ENCODE peak calls at places on chromosomes 13 and 19, in six cellular contexts. H is Peyer's patch, L is ovary, J is heart left ventricle, M is uterus, Y is IMR-90. A is an unnamed sample.

GRCh38 chr19:7983995-7984837 is 21.2 kb downstream of the ELAVL1 start:
- DNase-seq in H (no peak), Y (no peak), L (no peak), M (no peak), J (peak; percentile 42), A (no peak)

GRCh38 chr13:51887441-51887840 is 25.7 kb downstream of the CCDC70 start:
- DNase-seq in M (no peak), L (no peak), H (no peak), Y (no peak), J (no peak), A (no peak)

GRCh38 chr13:97627566-97627965 is 193.6 kb downstream of the RAP2A start:
- DNase-seq in J (no peak), M (peak; percentile 19), H (no peak), Y (peak; percentile 95), L (peak; percentile 21), A (no peak)

GRCh38 chr19:12513531-12514061 is 29.0 kb upstream of the ZNF709 start:
- DNase-seq in J (no peak), Y (no peak), L (no peak), H (no peak), M (peak; percentile 18), A (no peak)

GRCh38 chr19:38949580-38950367 is 19.0 kb downstream of the MRPS12 start:
- DNase-seq in M (peak; percentile 82), J (peak; percentile 93), L (peak; percentile 94), Y (peak; percentile 25), H (peak; percentile 88), A (peak; percentile 78)

GRCh38 chr13:24709186-24709913 is 29.1 kb downstream of the ATP12A start:
- DNase-seq in L (no peak), M (no peak), J (no peak), H (peak; percentile 77), Y (no peak), A (no peak)

GRCh38 chr19:2424686-2425621 is 2.4 kb downstream of the TIMM13 start:
- DNase-seq in L (peak; percentile 61), H (no peak), J (no peak), Y (peak; percentile 69), M (no peak), A (no peak)

GRCh38 chr13:72585254-72585653 is 142.2 kb downstream of the MZT1 start:
- DNase-seq in J (no peak), L (no peak), H (no peak), Y (no peak), M (no peak), A (no peak)

GRCh38 chr19:10010247-10010691 is at the start of gene COL5A3:
- DNase-seq in L (peak; percentile 65), J (peak; percentile 86), H (peak; percentile 58), Y (peak; percentile 58), M (peak; percentile 59), A (peak; percentile 56)

GRCh38 chr19:40279761-40280607 is 5.2 kb downstream of the AKT2 start:
- DNase-seq in J (no peak), H (no peak), L (no peak), M (no peak), Y (no peak), A (no peak)

GRCh38 chr19:7941895-7942596 is 1.4 kb downstream of the TIMM44 start:
- DNase-seq in M (no peak), Y (no peak), J (peak; percentile 20), L (no peak), H (no peak), A (no peak)

GRCh38 chr13:55554741-55555140 is 1586.0 kb upstream of the PRR20A start:
- DNase-seq in M (no peak), H (no peak), L (no peak), J (no peak), Y (no peak), A (no peak)

GRCh38 chr13:50693755-50694154 is 149.7 kb downstream of the DLEU7 start:
- DNase-seq in M (no peak), L (no peak), H (no peak), Y (no peak), J (peak; percentile 72), A (no peak)

GRCh38 chr19:30287973-30288372 is 84.2 kb upstream of the ZNF536 start:
- DNase-seq in J (no peak), H (no peak), M (no peak), Y (no peak), L (no peak), A (no peak)

GRCh38 chr19:33883869-33884519 is 87.3 kb downstream of the KCTD15 start:
- DNase-seq in H (no peak), L (no peak), J (no peak), M (no peak), Y (no peak), A (peak; percentile 50)

GRCh38 chr13:38775085-38775484 is 88.2 kb downstream of the FREM2 start:
- DNase-seq in L (no peak), H (no peak), J (no peak), Y (no peak), M (no peak), A (no peak)

GRCh38 chr13:35782793-35783192 is 306.3 kb upstream of the MAB21L1 start:
- DNase-seq in J (no peak), Y (no peak), H (no peak), L (no peak), M (no peak), A (no peak)

GRCh38 chr13:110341445-110342247 is 34.6 kb downstream of the COL4A2 start:
- DNase-seq in H (no peak), L (peak; percentile 51), M (no peak), J (no peak), Y (peak; percentile 92), A (peak; percentile 43)

GRCh38 chr19:1000095-1000494 is at the start of gene GRIN3B:
- DNase-seq in L (no peak), H (peak; percentile 78), Y (peak; percentile 40), M (no peak), J (peak; percentile 82), A (no peak)

GRCh38 chr19:18774107-18774506 is 17.0 kb downstream of the COMP start:
- DNase-seq in J (no peak), M (no peak), H (no peak), L (no peak), Y (no peak), A (no peak)

GRCh38 chr19:53912653-53913052 is 3.6 kb downstream of the CACNG7 start:
- DNase-seq in J (no peak), M (no peak), L (no peak), Y (no peak), H (no peak), A (no peak)

GRCh38 chr13:35157143-35157755 is 215.2 kb downstream of the NBEA start:
- DNase-seq in L (peak; percentile 41), Y (peak; percentile 50), M (peak; percentile 25), H (peak; percentile 49), J (no peak), A (no peak)

GRCh38 chr13:92137519-92137918 is 739.1 kb downstream of the GPC5 start:
- DNase-seq in H (no peak), M (no peak), J (no peak), Y (no peak), L (no peak), A (peak; percentile 56)
- H3K27ac ChIP-seq in H (no peak overlapping the region), M (no peak overlapping the region), J (no peak overlapping the region), Y (no peak overlapping the region), L (no peak overlapping the region), A (peak overlapping the region; percentile 78)

DNA sequence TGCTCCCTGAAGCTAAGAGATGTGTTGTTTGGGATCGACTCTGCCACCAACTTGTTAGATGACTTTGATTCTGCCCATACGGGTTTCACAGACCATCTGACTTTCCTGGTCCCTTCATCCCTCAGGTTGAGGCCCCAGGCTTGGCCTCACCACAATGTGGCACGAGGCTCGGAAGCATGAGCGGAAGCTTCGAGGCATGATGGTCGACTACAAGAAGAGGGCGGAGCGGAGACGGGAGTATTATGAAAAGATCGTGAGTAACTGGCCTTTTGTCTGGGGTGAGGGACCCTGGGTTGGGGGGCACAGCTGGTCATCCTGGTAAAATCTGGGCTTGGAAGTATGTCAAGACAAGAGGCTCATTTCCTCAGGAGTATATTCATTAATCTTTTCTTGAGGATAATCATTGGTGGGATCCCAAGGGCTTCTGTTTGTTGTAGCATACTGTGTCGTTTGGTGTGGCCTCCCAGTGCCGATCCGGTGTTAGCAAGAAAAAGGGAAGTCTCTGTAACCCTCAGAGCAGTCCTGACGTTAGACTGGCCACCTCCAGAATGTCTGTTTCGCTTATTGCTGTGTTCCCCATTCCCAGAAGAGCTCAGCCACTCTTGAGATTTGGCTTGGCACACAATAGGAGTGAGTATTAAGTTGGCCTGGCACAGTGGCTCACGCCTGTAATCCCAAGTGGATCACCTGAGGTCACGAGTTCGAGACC is 1.4 kb downstream of the CLASRP start:
- DNase-seq in H (no peak), Y (no peak), M (no peak), L (no peak), J (no peak), A (no peak)
- H3K4me1 ChIP-seq in H (peaks cover 17% of the 10 kb centered on the region), Y (peaks cover 11% of the 10 kb centered on the region), M (peaks cover 6% of the 10 kb centered on the region), L (peaks cover 6% of the 10 kb centered on the region), J (peaks cover 18% of the 10 kb centered on the region), A (no peaks in the 10 kb centered on the region)

DNA sequence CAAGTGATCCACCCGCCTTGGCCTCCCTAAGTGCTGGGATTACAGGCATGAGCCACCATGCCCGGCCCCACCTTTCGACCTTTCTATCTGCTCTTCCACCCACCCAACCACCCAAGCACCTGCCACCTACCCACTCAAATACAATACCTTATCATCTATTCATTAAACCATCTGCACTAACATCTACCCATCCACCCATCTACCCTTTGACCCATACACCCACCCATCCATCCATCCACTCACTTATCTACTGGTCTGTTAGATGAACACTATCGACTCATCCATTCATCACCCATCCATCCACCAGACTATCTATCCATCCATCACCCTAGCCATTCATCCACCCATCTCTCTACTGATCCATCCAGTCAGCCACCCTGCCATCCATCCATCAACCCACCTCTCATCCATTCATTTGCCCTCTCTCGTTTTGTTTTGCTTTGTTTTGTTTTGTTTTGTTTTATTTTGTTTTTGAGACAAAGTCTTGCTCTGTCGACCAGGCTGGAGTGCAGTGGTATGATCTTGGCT is 17.2 kb downstream of the EML2 start:
- DNase-seq in M (no peak), J (no peak), L (no peak), H (no peak), Y (no peak), A (no peak)
- TF ChIP-seq POLR2A in M (no peak), J (no peak), L (no peak), H (no peak), Y (no peak), A (no peak)

DNA sequence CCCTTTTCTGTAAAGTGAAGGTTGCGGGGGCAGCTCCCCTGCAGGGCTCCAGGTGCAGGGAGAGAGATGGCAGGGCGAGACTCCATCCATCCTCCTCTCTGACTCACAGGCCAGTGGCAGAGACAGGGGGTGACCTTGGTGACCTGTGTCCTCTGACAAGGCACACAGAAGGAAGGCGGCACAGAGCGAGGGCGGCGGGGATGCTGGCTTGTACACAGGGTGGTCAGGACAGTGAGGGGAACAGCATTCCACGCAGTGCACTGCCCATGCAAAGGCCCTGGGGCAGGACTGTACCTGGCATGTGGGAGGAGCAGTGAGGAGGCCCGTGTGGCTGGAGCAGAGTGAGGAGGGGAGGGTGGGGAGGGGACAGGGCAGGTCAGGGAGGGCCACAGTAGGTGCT is 7.7 kb downstream of the NDUFA11 start:
- DNase-seq in Y (no peak), H (no peak), L (no peak), M (no peak), J (no peak), A (no peak)
- H3K27ac ChIP-seq in Y (no peak overlapping the region), H (no peak overlapping the region), L (no peak overlapping the region), M (no peak overlapping the region), J (peak overlapping the region; percentile 82), A (no peak overlapping the region)

DNA sequence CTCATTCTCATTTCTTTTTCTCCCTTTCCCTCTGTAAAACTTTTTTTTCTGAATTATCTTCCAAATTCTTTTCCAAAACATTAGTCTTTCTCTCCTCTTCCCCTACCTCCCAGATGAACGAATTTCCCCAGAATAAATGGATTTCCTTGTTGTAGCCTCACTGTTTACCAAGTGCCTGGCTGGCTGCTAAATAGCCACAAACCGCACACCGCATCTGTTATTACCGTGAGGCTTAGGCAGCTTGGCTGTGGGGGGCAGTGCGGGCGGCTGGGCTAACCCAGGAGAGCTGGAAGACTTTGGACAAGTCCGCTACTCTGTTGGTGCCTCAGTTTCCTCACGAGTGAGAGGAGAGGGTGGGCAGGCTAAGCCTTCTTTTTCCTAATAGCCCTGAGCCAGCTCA is 10.7 kb downstream of the IL17D start:
- DNase-seq in H (no peak), Y (no peak), L (no peak), M (no peak), J (peak; percentile 62), A (no peak)
- H3K4me1 ChIP-seq in H (no peaks in the 10 kb centered on the region), Y (peaks cover 9% of the 10 kb centered on the region), L (peaks cover 11% of the 10 kb centered on the region), M (no peaks in the 10 kb centered on the region), J (peaks cover 15% of the 10 kb centered on the region), A (no peaks in the 10 kb centered on the region)

A was measured in right lobe of liver.